ENCODE peak calls at places on chromosomes 5 and 9, in ten cellular contexts. N is cardiac muscle cell; A is left ventricle myocardium inferior; K is AG09309; R is IMR-90; J is transverse colon; Y is CD8-positive, alpha-beta T cell; D is GM23338; O is stomach; G is spleen. C is an unnamed sample.
A peak's percentile ranks its signal among the peaks of the same experiment; 100 is the strongest.

GRCh38 chr5:82676663-82677062 is 398.5 kb upstream of the RPS23 start:
- DNase-seq in N (no peak), Y (no peak), D (no peak), J (no peak), R (no peak), A (no peak), O (no peak), K (no peak), G (no peak), C (no peak)

GRCh38 chr5:128539038-128539429 is 989 bp upstream of the FBN2 start:
- DNase-seq in K (no peak), G (peak; percentile 64), O (no peak), R (no peak), J (no peak), D (no peak), N (peak; percentile 42), A (peak; percentile 18), Y (no peak), C (peak; percentile 58)

GRCh38 chr9:97794666-97795065 is 58.4 kb upstream of the FOXE1 start:
- DNase-seq in R (no peak), G (no peak), Y (no peak), D (no peak), K (no peak), A (no peak), N (no peak), O (no peak), J (no peak), C (no peak)

GRCh38 chr9:114367406-114367805 is 20.4 kb downstream of the AKNA start:
- DNase-seq in N (no peak), K (no peak), J (no peak), Y (no peak), D (no peak), O (no peak), A (no peak), G (peak; percentile 80), R (no peak), C (no peak)

GRCh38 chr5:10789726-10790125 is 28.7 kb upstream of the DAP start:
- DNase-seq in Y (no peak), N (no peak), G (no peak), A (no peak), R (peak; percentile 12), O (no peak), J (no peak), D (no peak), K (no peak), C (no peak)

GRCh38 chr9:113219186-113219936 is 1.7 kb downstream of the FKBP15 start:
- DNase-seq in G (no peak), D (no peak), Y (no peak), R (no peak), A (no peak), K (no peak), O (no peak), J (no peak), N (no peak), C (no peak)

GRCh38 chr9:1208185-1208584 is 158.0 kb downstream of the DMRT2 start:
- DNase-seq in K (peak; percentile 57), Y (no peak), D (no peak), G (no peak), A (no peak), R (peak; percentile 60), O (no peak), N (peak; percentile 31), J (no peak), C (peak; percentile 89)

GRCh38 chr5:157558089-157558595 is 17.4 kb downstream of the ADAM19 start:
- DNase-seq in O (no peak), G (no peak), D (no peak), K (peak; percentile 39), J (no peak), R (peak; percentile 86), Y (no peak), N (peak; percentile 42), A (no peak), C (no peak)

DNA sequence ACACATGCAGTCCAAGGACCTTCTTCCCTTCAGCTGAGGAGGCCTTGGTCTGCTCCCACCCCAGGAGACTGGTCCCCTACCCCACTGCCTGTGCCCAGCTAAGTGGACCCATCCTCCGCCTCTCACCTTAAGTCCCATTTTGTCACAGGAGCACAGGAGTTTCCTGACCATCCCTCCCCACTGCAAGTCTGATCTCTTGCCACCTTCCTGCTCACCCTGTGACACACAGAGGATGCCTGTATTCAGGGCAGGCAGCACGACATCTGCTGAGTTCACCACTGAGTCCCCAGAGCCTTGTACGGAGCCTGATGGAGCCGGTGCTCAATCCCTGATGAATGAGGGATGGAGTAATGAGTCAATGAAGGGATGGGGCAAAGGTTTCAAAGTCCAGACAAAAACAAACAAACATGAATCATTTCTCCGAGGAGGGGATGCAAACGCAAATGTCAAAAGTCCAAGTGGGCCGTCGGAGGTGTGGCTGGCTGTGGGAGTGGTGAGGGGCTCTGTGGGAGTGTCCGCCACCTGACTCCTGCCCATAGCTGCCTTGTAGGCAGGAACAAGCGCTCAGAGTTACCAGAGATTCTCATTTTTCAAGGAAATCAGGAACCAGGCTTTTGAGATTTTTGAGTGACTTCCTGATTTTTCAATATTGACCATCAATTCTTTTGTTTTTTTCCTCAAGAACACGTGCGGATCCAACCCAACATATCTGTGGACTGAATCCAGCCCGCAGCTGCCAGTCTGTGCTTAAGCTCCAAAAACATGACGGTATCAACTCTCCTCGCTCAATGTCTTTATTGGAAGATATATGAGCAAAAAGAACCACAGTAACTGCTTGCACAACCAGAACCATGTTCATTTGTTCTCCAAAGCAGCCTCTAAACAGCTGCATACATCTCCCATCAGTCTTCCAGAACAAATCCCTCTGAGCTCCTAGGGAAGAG is 4.4 kb downstream of the RAPGEF1 start:
- DNase-seq in J (peak; percentile 72), R (no peak), G (no peak), Y (no peak), O (peak; percentile 56), K (no peak), N (no peak), D (no peak), A (no peak), C (no peak)
- H3K4me3 ChIP-seq in J (no peak overlapping the region), R (no peak overlapping the region), G (no peak overlapping the region), Y (no peak overlapping the region), O (no peak overlapping the region), K (no peak overlapping the region), N (no peak overlapping the region), D (no peak overlapping the region), A (no peak overlapping the region), C (no peak overlapping the region)

GRCh38 chr5:178861627-178862026 is 1.9 kb downstream of the ZNF354B start:
- DNase-seq in Y (no peak), N (no peak), R (no peak), A (no peak), J (no peak), D (no peak), O (no peak), G (no peak), K (no peak), C (no peak)

GRCh38 chr5:178854284-178854683 is 5.5 kb upstream of the ZNF354B start:
- DNase-seq in G (no peak), R (no peak), N (no peak), K (no peak), O (no peak), D (no peak), J (no peak), Y (no peak), A (no peak), C (no peak)

GRCh38 chr5:178859625-178860521 is at the start of gene ZNF354B:
- DNase-seq in G (peak; percentile 96), D (peak; percentile 98), A (peak; percentile 89), J (peak; percentile 92), R (peak; percentile 92), K (peak; percentile 74), Y (peak; percentile 88), O (peak; percentile 93), N (peak; percentile 98), C (peak; percentile 96)
- TF ChIP-seq CTCF in G (peak; percentile 50), D (peak; percentile 9), A (no peak), J (no peak), R (peak; percentile 7), K (peak; percentile 17), Y (no peak), O (no peak), N (peak; percentile 15), C (peak; percentile 15)

GRCh38 chr5:95445442-95445841 is 54.3 kb downstream of the FAM81B start:
- DNase-seq in Y (no peak), D (no peak), J (no peak), O (no peak), G (no peak), N (no peak), R (no peak), A (no peak), K (no peak), C (no peak)

GRCh38 chr5:95441631-95442030 is 50.5 kb downstream of the FAM81B start:
- DNase-seq in K (no peak), Y (no peak), A (no peak), R (no peak), O (no peak), G (no peak), D (no peak), N (no peak), J (no peak), C (no peak)

GRCh38 chr5:95440825-95441224 is 49.7 kb downstream of the FAM81B start:
- DNase-seq in R (no peak), N (no peak), K (no peak), O (no peak), G (no peak), Y (no peak), J (no peak), A (no peak), D (peak; percentile 51), C (no peak)

DNA sequence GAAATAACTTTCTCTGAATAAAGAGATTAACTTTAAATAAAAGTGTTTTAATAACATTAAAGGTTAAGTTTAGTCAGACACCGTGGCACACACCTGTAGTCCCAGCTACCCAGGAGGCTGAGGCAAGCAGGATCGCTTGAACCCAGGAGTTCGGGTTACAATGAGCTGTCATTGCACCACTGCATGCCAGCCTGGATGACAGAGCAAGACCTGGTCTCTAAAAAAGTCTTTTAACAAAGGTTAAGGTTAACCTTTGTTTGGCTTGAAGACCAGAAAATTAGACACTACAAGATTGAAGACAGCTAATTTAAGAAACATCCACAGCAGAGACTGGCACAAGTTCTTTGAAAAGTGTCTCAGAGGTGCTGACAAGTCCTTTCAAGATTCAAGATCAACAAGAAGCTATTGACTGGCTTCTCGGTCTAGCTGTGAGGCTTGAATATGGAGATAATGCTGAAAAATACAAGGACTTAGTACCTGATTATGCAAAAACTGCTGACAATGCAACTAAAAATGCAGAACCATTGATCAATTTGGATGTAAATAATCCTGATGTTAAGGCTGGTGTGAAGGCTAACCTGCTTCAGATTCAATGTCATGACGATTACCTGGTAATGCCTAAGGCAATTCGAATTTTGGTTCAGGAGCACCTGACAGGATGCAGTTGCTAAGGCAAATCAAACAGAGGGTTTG is 48.8 kb downstream of the FAM81B start:
- DNase-seq in Y (no peak), D (peak; percentile 56), K (no peak), G (no peak), A (no peak), N (no peak), O (no peak), J (no peak), R (no peak), C (no peak)
- H3K4me3 ChIP-seq in Y (no peak overlapping the region), D (peak overlapping the region; percentile 21), K (no peak overlapping the region), G (no peak overlapping the region), A (no peak overlapping the region), N (no peak overlapping the region), O (no peak overlapping the region), J (no peak overlapping the region), R (no peak overlapping the region), C (no peak overlapping the region)

DNA sequence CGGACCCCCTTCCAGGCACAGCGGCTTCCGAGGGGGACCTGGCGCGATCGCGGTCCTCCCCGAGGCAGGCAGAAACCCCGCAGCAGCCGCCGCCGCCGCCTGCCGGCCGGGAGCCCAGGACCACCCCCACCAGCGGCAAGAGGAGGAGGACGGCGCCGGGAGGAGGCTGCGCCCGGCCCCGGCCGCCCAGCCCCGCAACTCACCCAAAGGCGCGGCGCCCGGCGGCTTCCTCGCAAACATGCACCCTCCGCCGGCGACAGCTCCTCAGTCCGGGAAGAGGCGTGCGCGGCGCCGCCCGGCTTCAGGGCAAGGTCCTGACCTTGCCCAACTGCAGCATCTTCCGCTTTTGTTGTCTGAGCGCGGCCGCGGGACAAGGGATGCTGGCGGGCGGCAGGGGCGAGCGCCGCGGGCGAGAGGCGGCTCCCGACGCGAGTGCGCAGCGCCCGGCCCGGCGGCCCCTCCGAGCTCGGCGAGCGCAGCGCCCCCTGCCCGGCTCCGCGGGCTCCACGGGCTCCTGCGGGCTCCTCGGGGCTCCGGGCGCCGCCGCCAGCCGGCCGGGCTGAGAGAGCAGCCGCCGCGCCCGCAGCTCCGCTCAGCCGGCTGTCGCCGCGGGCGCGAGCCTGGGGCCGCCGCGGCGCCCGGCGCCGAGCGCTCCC is 504 bp downstream of the CTNND2 start:
- DNase-seq in K (no peak), G (peak; percentile 82), N (peak; percentile 3), J (no peak), D (peak; percentile 73), Y (no peak), A (no peak), O (no peak), R (no peak), C (no peak)
- TF ChIP-seq CTCF in K (no peak), G (no peak), N (no peak), J (no peak), D (no peak), Y (no peak), A (no peak), O (no peak), R (no peak), C (no peak)